ENCODE peak calls at places on chromosomes 3 and 15, in four cellular contexts. G, C, U and T are unnamed samples.

GRCh38 chr3:114714957-114715356 is 421.1 kb downstream of the TIGIT start:
- DNase-seq in G (no peak), C (no peak), U (no peak), T (no peak)

GRCh38 chr3:160464321-160464720 is 14.7 kb upstream of the TRIM59 start:
- DNase-seq in G (no peak), C (no peak), U (no peak), T (no peak)

GRCh38 chr15:69338535-69339213 is 40.0 kb downstream of the PAQR5 start:
- DNase-seq in G (no peak), C (no peak), U (no peak), T (no peak)

GRCh38 chr3:168984872-168985271 is 678.6 kb downstream of the MECOM start:
- DNase-seq in G (no peak), C (no peak), U (no peak), T (no peak)

GRCh38 chr3:11382146-11382545 is 109.9 kb downstream of the ATG7 start:
- DNase-seq in G (no peak), C (no peak), U (no peak), T (no peak)

GRCh38 chr3:21466491-21466890 is 284.5 kb downstream of the ZNF385D start:
- DNase-seq in G (no peak), C (no peak), U (no peak), T (no peak)

GRCh38 chr15:71581406-71581930 is 228.9 kb upstream of the NR2E3 start:
- DNase-seq in G (no peak), C (no peak), U (no peak), T (no peak)

GRCh38 chr3:176219970-176220369 is 977.3 kb downstream of the TBL1XR1 start:
- DNase-seq in G (no peak), C (no peak), U (no peak), T (no peak)

GRCh38 chr15:48876057-48876456 is 1.9 kb upstream of the EID1 start:
- DNase-seq in G (no peak), C (no peak), U (no peak), T (no peak)

GRCh38 chr3:197490098-197490497 is 65.7 kb downstream of the BDH1 start:
- DNase-seq in G (no peak), C (no peak), U (no peak), T (no peak)

GRCh38 chr3:166274996-166275395 is 437.8 kb upstream of the BCHE start:
- DNase-seq in G (no peak), C (no peak), U (no peak), T (no peak)

GRCh38 chr3:59245300-59245878 is 195.6 kb upstream of the CFAP20DC start:
- DNase-seq in G (no peak), C (no peak), U (no peak), T (no peak)

GRCh38 chr15:73954188-73955145 is 28.2 kb downstream of the LOXL1 start:
- DNase-seq in G (no peak), C (no peak), U (no peak), T (no peak)

GRCh38 chr15:97902140-97902780 is 58.2 kb upstream of the ARRDC4 start:
- DNase-seq in G (no peak), C (no peak), U (no peak), T (no peak)

GRCh38 chr3:16663852-16664712 is 58.9 kb upstream of the DAZL start:
- DNase-seq in G (no peak), C (no peak), U (no peak), T (no peak)

GRCh38 chr3:40465456-40465855 is 8.3 kb downstream of the RPL14 start:
- DNase-seq in G (no peak), C (no peak), U (no peak), T (no peak)

GRCh38 chr15:74263473-74263872 is 27.3 kb downstream of the CCDC33 start:
- DNase-seq in G (no peak), C (no peak), U (no peak), T (no peak)

GRCh38 chr3:14425574-14426304 is 23.3 kb downstream of the SLC6A6 start:
- DNase-seq in G (no peak), C (no peak), U (peak; percentile 66), T (peak; percentile 33)

GRCh38 chr3:18679226-18679625 is 254.1 kb upstream of the SATB1 start:
- DNase-seq in G (no peak), C (no peak), U (no peak), T (no peak)

GRCh38 chr15:91468861-91469260 is 368.8 kb downstream of the SV2B start:
- DNase-seq in G (no peak), C (no peak), U (no peak), T (no peak)

GRCh38 chr15:96341465-96342142 is 11.1 kb downstream of the NR2F2 start:
- DNase-seq in G (no peak), C (no peak), U (no peak), T (no peak)

GRCh38 chr15:73686781-73687256 is 2.6 kb downstream of the CD276 start:
- DNase-seq in G (no peak), C (no peak), U (no peak), T (no peak)

GRCh38 chr15:72737723-72738122 is 45.8 kb downstream of the ADPGK start:
- DNase-seq in G (no peak), C (no peak), U (no peak), T (no peak)

GRCh38 chr3:13077431-13078157 is 4.4 kb upstream of the IQSEC1 start:
- DNase-seq in G (peak; percentile 71), C (peak; percentile 78), U (peak; percentile 45), T (no peak)

GRCh38 chr3:50616770-50617095 is 218 bp upstream of the MAPKAPK3 start:
- DNase-seq in G (peak; percentile 93), C (peak; percentile 94), U (peak; percentile 95), T (peak; percentile 90)

GRCh38 chr3:59884409-59884808 is 834.6 kb upstream of the CFAP20DC start:
- DNase-seq in G (no peak), C (no peak), U (no peak), T (no peak)

GRCh38 chr3:170716172-170716800 is 130.4 kb upstream of the SLC7A14 start:
- DNase-seq in G (no peak), C (no peak), U (no peak), T (no peak)

GRCh38 chr15:25711164-25711563 is 152.0 kb downstream of the ATP10A start:
- DNase-seq in G (no peak), C (no peak), U (no peak), T (no peak)

GRCh38 chr3:4739289-4740236 is 239.7 kb upstream of the BHLHE40 start:
- DNase-seq in G (no peak), C (no peak), U (no peak), T (no peak)

GRCh38 chr15:94100814-94101213 is 130.5 kb upstream of the MCTP2 start:
- DNase-seq in G (no peak), C (no peak), U (no peak), T (no peak)

GRCh38 chr3:112378989-112379692 is 46.2 kb downstream of the CD200 start:
- DNase-seq in G (no peak), C (no peak), U (no peak), T (no peak)

GRCh38 chr3:159210336-159210735 is 408.5 kb downstream of the MFSD1 start:
- DNase-seq in G (no peak), C (no peak), U (no peak), T (no peak)

GRCh38 chr3:8578282-8578681 is 66.3 kb downstream of the SSUH2 start:
- DNase-seq in G (no peak), C (no peak), U (no peak), T (no peak)

GRCh38 chr3:16071246-16071645 is 103.2 kb upstream of the GALNT15 start:
- DNase-seq in G (no peak), C (no peak), U (no peak), T (no peak)

GRCh38 chr15:33313491-33313890 is 2.7 kb downstream of the RYR3 start:
- DNase-seq in G (no peak), C (no peak), U (no peak), T (no peak)

DNA sequence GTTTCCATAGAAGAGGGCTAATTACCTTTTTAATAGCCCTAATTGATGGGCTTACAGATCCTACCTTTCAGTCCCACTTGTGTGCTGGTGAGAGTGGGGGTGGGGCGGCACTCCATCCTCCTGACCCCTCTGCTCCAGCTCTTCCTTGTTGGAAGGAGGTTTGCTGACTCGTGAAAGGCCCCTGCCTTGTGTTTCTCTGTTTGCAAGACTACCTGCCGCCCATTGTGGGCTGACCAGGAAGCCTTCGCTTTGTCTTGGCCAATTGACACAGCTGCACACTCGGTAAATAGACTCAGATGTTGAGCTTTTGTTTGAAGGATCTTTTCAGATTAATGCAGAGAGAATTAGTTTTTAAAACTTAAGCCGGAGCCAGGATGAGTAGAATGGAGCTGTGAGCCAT is 197.3 kb upstream of the HES1 start:
- DNase-seq in G (no peak), C (no peak), U (peak; percentile 37), T (no peak)
- H3K27me3 ChIP-seq in G (no peaks in the 10 kb centered on the region), C (peaks cover 46% of the 10 kb centered on the region), U (no peaks in the 10 kb centered on the region), T (no peaks in the 10 kb centered on the region)

GRCh38 chr3:126469479-126469878 is 6.2 kb downstream of the ZXDC start:
- DNase-seq in G (no peak), C (no peak), U (no peak), T (no peak)

GRCh38 chr3:126474498-126475410 is 937 bp downstream of the ZXDC start:
- DNase-seq in G (peak; percentile 60), C (no peak), U (peak; percentile 53), T (no peak)

GRCh38 chr3:126475411-126476114 is at the start of gene ZXDC:
- DNase-seq in G (peak; percentile 96), C (peak; percentile 95), U (peak; percentile 97), T (peak; percentile 94)

GRCh38 chr3:126473292-126474168 is 2.2 kb downstream of the ZXDC start:
- DNase-seq in G (no peak), C (no peak), U (no peak), T (no peak)

GRCh38 chr3:126472277-126473006 is 3.2 kb downstream of the ZXDC start:
- DNase-seq in G (peak; percentile 84), C (peak; percentile 39), U (peak; percentile 71), T (no peak)
- TF ChIP-seq CTCF in G (peak; percentile 23), C (no peak), U (no peak), T (no peak)

GRCh38 chr3:45100998-45101407 is 45.2 kb downstream of the CDCP1 start:
- DNase-seq in G (no peak), C (no peak), U (no peak), T (no peak)

GRCh38 chr3:45092132-45093031 is 53.8 kb downstream of the CDCP1 start:
- DNase-seq in G (no peak), C (no peak), U (no peak), T (no peak)

GRCh38 chr3:45098315-45098714 is 47.9 kb downstream of the CDCP1 start:
- DNase-seq in G (no peak), C (no peak), U (no peak), T (no peak)

GRCh38 chr3:45095916-45096526 is 50.2 kb downstream of the CDCP1 start:
- DNase-seq in G (no peak), C (no peak), U (no peak), T (no peak)

DNA sequence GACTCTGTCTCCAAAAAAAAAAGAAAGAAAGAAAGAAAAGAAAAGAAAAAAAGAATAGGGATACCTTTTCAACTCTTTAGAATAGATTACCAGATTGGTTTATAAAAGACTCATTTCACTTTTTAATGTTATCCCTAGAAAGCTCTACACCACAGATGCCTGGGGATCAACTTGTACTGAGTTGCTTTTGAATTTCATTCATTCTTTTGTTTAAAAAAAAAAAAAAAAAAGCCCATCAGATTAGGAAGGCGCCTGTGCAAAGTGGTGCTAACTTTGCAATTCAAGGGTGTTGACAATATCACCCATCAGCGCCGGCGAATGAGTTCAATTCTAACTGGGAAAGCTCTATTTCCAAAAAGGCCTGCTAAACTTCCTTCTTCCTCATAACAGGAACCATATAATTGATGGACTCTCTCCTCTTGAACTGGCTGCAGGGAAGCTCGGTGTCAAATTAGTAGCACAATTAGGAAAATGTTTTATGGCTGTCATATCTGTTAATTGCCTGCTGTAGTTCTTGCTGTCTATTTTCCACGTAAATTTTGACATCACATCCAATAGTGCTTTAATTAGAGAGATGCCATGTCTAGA is 48.8 kb downstream of the CDCP1 start:
- DNase-seq in G (no peak), C (no peak), U (no peak), T (no peak)
- H3K27ac ChIP-seq in G (no peak overlapping the region), C (no peak overlapping the region), U (no peak overlapping the region), T (no peak overlapping the region)

GRCh38 chr3:139970526-139970925 is 35.5 kb downstream of the CLSTN2 start:
- DNase-seq in G (no peak), C (no peak), U (no peak), T (no peak)
- H3K27me3 ChIP-seq in G (no peaks in the 10 kb centered on the region), C (no peaks in the 10 kb centered on the region), U (no peaks in the 10 kb centered on the region), T (no peaks in the 10 kb centered on the region)